ENCODE peak calls at places on chromosomes 5 and 9, in four cellular contexts. R, C, H and D are unnamed samples. For H3K9me3, the result is how much of the 10 kb centered on the place peaks cover.

GRCh38 chr5:153959134-153959957 is 79.4 kb downstream of the FAM114A2 start:
- DNase-seq in R (peak), C (no peak), H (no peak), D (no peak)

GRCh38 chr9:110189001-110189400 is 19.0 kb downstream of the C9orf152 start:
- DNase-seq in R (peak), C (peak), H (peak), D (no peak)

GRCh38 chr5:139676951-139677367 is 28.8 kb downstream of the CXXC5 start:
- DNase-seq in R (no peak), C (no peak), H (no peak), D (no peak)

GRCh38 chr5:67059747-67060490 is 136.7 kb downstream of the CD180 start:
- DNase-seq in R (peak), C (no peak), H (no peak), D (no peak)

GRCh38 chr5:73122875-73123810 is 2.8 kb downstream of the TMEM171 start:
- DNase-seq in R (peak), C (no peak), H (no peak), D (no peak)

GRCh38 chr5:145941677-145942130 is 5.3 kb downstream of the SH3RF2 start:
- DNase-seq in R (peak), C (no peak), H (no peak), D (no peak)

GRCh38 chr5:76958976-76959767 is 6.3 kb downstream of the CRHBP start:
- DNase-seq in R (peak), C (no peak), H (no peak), D (no peak)

GRCh38 chr5:124865603-124866354 is 119.3 kb upstream of the ZNF608 start:
- DNase-seq in R (peak), C (no peak), H (no peak), D (no peak)

GRCh38 chr5:125302577-125302976 is 556.1 kb upstream of the ZNF608 start:
- DNase-seq in R (no peak), C (no peak), H (no peak), D (no peak)

GRCh38 chr9:74071502-74071901 is 425.6 kb upstream of the RORB start:
- DNase-seq in R (no peak), C (no peak), H (no peak), D (no peak)

GRCh38 chr9:129704797-129705196 is 39.4 kb downstream of the PRRX2 start:
- DNase-seq in R (no peak), C (no peak), H (no peak), D (no peak)

GRCh38 chr9:129709471-129710460 is 43.1 kb downstream of the PTGES start:
- DNase-seq in R (no peak), C (no peak), H (no peak), D (no peak)

GRCh38 chr9:129712595-129713524 is 40.0 kb downstream of the PTGES start:
- DNase-seq in R (peak), C (no peak), H (no peak), D (no peak)

GRCh38 chr9:129703667-129704355 is 38.4 kb downstream of the PRRX2 start:
- DNase-seq in R (no peak), C (no peak), H (peak), D (no peak)

DNA sequence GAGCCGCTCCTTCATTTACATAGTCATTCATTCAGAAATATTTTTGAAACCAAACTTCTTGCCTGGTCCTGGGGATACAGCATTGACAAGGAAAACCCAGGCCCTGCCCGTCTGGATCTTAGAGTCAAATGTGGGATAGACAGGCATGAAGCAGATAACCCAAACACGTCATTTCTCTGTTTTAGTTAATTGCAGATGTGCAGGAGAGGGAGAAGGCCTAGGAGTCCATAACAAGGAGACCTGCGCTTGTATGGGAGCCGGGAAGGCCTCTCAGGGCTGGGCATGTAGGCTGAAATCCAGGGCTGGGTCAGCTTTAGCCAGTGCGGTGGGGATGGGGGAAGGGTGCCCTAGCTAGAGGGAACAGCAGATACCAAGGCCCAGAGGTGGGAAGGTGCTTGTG is 43.4 kb downstream of the PRRX2 start:
- DNase-seq in R (peak), C (no peak), H (no peak), D (no peak)
- H3K9me3 ChIP-seq in R (under half), C (under half), H (under half), D (under half)

GRCh38 chr9:106052735-106053134 is 358.4 kb downstream of the TMEM38B start:
- DNase-seq in R (no peak), C (no peak), H (no peak), D (no peak)
- TF ChIP-seq POLR2A in R (no peak), C (no peak), H (no peak), D (no peak)

GRCh38 chr5:141437208-141437607 is 6.9 kb downstream of the PCDHGA12 start:
- DNase-seq in R (peak), C (no peak), H (no peak), D (no peak)
- H3K9me3 ChIP-seq in R (under half), C (under half), H (under half), D (half or more)

GRCh38 chr5:177482359-177482795 is 8.9 kb upstream of the DBN1 start:
- DNase-seq in R (no peak), C (no peak), H (peak), D (no peak)
- TF ChIP-seq POLR2A in R (peak), C (no peak), H (no peak), D (no peak)

DNA sequence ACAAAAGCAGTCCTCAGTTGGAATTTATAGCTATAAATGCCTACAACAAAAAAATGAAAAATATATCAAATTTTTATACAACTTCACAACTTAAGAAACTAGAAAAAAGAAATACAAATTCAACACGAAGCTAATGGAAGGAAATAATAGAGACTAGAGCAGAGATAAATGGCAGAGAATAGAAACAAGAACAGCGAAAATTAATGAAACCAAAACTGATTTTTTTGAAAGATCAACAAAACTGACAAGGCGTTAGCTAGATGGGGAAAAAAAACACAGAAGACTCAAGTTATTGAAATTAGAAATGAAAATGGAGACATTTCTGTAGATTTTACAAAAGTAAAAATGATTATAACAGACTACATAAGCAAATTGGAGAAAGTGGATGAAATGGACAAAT is 20.6 kb downstream of the TPD52L3 start:
- DNase-seq in R (no peak), C (no peak), H (no peak), D (no peak)
- H3K9me3 ChIP-seq in R (under half), C (under half), H (under half), D (under half)

GRCh38 chr5:177133845-177134652 is 476 bp downstream of the NSD1 start:
- DNase-seq in R (peak), C (peak), H (peak), D (no peak)
- TF ChIP-seq POLR2A in R (no peak), C (no peak), H (no peak), D (peak)

DNA sequence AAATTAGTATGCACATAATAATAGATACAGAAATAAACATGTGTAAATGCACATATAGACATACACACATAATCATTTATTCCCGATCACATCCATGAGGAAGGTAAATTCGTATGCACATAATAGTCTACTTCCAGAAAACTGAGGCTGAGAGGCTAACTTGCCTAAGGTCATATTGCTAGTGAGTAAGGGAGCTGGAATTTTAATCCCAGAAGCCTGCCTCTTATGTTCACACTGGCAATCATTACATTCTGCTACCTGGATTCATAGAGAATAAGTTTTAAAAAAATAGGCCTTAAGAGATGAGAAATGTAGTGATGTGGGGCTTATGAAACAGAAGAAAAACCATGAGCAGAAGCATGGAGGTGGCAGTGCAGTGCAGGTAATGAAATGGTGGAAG is 716.3 kb downstream of the BRINP1 start:
- DNase-seq in R (no peak), C (no peak), H (no peak), D (no peak)
- H3K9me3 ChIP-seq in R (under half), C (under half), H (under half), D (under half)

DNA sequence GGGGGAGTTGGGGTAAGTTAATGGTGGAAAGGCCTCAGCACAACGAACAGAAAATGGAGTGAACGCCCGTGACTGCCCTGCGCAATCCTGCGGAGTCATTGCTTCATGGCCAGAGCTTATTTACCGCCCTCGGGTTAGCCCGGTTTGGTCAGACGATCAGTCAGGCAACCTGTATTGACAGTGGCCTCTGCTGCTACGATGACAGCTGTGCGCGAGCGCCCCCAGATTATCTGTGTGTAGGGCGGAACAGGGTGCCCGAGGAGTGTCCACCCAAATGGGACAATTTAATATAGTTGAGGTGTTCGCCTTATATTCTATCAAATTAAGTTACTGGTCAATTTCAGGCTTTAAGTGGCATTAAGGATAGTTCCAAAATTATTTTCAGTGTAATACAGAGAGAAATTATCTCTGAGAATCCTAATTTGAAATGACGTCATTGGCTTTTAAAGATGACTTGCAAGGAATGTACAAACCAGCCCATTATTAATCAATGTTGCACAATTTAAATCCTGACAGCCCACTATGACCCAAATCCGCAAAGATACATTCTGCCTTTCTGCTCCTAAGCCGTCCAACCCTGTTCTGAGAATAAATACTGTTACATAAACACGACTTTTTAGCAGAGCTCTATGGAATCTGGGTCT is 879 bp upstream of the UBQLN1 start:
- DNase-seq in R (peak), C (peak), H (peak), D (peak)
- TF ChIP-seq POLR2A in R (no peak), C (no peak), H (no peak), D (no peak)

DNA sequence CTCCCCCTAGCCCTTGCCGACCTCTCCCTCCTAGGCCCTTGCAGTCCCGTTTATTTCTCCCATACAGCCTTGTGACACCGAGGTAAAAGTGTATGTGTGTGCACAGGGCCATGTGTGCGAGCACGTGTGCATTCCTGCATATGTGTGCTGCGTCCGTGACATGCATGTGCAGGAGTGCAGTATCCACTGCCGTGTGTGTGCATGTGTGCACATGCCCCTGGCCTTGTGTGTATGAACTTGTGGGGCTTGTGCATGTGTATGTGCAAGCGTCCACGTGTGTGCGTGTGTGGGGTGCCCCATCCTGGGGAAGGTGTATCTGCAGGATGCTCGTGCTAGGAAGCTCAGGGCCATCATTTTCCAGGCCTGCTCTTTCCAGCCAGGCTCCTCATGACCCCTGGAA is 6.6 kb downstream of the AK1 start:
- DNase-seq in R (no peak), C (no peak), H (no peak), D (no peak)
- H3K9me3 ChIP-seq in R (under half), C (under half), H (under half), D (under half)